ENCODE peak calls at places on chromosomes 5 and 9, in nine cellular contexts. W, A, B, Q, S, R, X, U and T are unnamed samples.

GRCh38 chr5:111680737-111681413 is 76.1 kb downstream of the NREP start:
- DNase-seq in W (no peak), A (peak), B (peak), Q (peak), S (no peak), R (peak), X (no peak), U (no peak), T (no peak)

GRCh38 chr5:53381-54174 is 38.4 kb upstream of the PLEKHG4B start:
- DNase-seq in W (no peak), A (peak), B (peak), Q (no peak), S (no peak), R (peak), X (no peak), U (no peak), T (no peak)

GRCh38 chr5:138809391-138809790 is 56.2 kb downstream of the CTNNA1 start:
- DNase-seq in W (no peak), A (no peak), B (no peak), Q (no peak), S (no peak), R (peak), X (no peak), U (no peak), T (no peak)

GRCh38 chr5:105430516-105430915 is 1867.9 kb upstream of the NUDT12 start:
- DNase-seq in W (no peak), A (no peak), B (no peak), Q (no peak), S (no peak), R (no peak), X (no peak), U (no peak), T (no peak)

GRCh38 chr5:142175461-142176142 is 67.0 kb downstream of the NDFIP1 start:
- DNase-seq in W (no peak), A (no peak), B (no peak), Q (no peak), S (no peak), R (no peak), X (no peak), U (no peak), T (no peak)

GRCh38 chr5:148785223-148785622 is 41.2 kb upstream of the ADRB2 start:
- DNase-seq in W (no peak), A (no peak), B (no peak), Q (no peak), S (no peak), R (no peak), X (no peak), U (no peak), T (no peak)

GRCh38 chr5:616342-617039 is 4.4 kb downstream of the CEP72 start:
- DNase-seq in W (no peak), A (peak), B (no peak), Q (no peak), S (no peak), R (peak), X (no peak), U (no peak), T (no peak)

GRCh38 chr9:95494416-95495371 is 22.1 kb downstream of the PTCH1 start:
- DNase-seq in W (peak), A (peak), B (peak), Q (no peak), S (no peak), R (no peak), X (peak), U (no peak), T (peak)

GRCh38 chr5:96516631-96517071 is 83.6 kb upstream of the PCSK1 start:
- DNase-seq in W (no peak), A (peak), B (peak), Q (no peak), S (no peak), R (no peak), X (no peak), U (no peak), T (no peak)

GRCh38 chr5:109688647-109688998 is 1.1 kb upstream of the MAN2A1 start:
- DNase-seq in W (no peak), A (no peak), B (peak), Q (peak), S (no peak), R (peak), X (no peak), U (no peak), T (no peak)

GRCh38 chr5:31113101-31113500 is 80.4 kb upstream of the CDH6 start:
- DNase-seq in W (no peak), A (peak), B (no peak), Q (no peak), S (no peak), R (no peak), X (no peak), U (no peak), T (no peak)

GRCh38 chr9:95504053-95504963 is 12.5 kb downstream of the PTCH1 start:
- DNase-seq in W (no peak), A (peak), B (no peak), Q (peak), S (no peak), R (peak), X (peak), U (no peak), T (no peak)

GRCh38 chr5:9198399-9198798 is 347.5 kb downstream of the SEMA5A start:
- DNase-seq in W (no peak), A (peak), B (no peak), Q (no peak), S (no peak), R (peak), X (no peak), U (no peak), T (no peak)

GRCh38 chr9:15278290-15278689 is 28.7 kb downstream of the TTC39B start:
- DNase-seq in W (no peak), A (no peak), B (no peak), Q (no peak), S (no peak), R (no peak), X (no peak), U (no peak), T (no peak)

GRCh38 chr5:5685737-5686136 is 263.3 kb downstream of the ICE1 start:
- DNase-seq in W (no peak), A (no peak), B (no peak), Q (no peak), S (no peak), R (no peak), X (no peak), U (no peak), T (no peak)

GRCh38 chr5:103111458-103111857 is 8.5 kb downstream of the GIN1 start:
- DNase-seq in W (peak), A (no peak), B (no peak), Q (no peak), S (no peak), R (no peak), X (no peak), U (no peak), T (no peak)

GRCh38 chr9:16625831-16626230 is 244.6 kb downstream of the BNC2 start:
- DNase-seq in W (no peak), A (peak), B (no peak), Q (no peak), S (no peak), R (peak), X (no peak), U (no peak), T (no peak)

GRCh38 chr5:111367081-111367480 is 142.9 kb downstream of the CAMK4 start:
- DNase-seq in W (no peak), A (peak), B (peak), Q (no peak), S (no peak), R (peak), X (no peak), U (no peak), T (no peak)

GRCh38 chr9:97237311-97237786 is 70.1 kb upstream of the CCDC180 start:
- DNase-seq in W (no peak), A (no peak), B (no peak), Q (peak), S (no peak), R (peak), X (no peak), U (no peak), T (no peak)

GRCh38 chr5:172777381-172778222 is 6.6 kb upstream of the DUSP1 start:
- DNase-seq in W (peak), A (peak), B (no peak), Q (peak), S (peak), R (peak), X (peak), U (no peak), T (peak)

GRCh38 chr5:135206862-135207261 is 172.8 kb upstream of the PITX1 start:
- DNase-seq in W (no peak), A (no peak), B (no peak), Q (no peak), S (no peak), R (no peak), X (no peak), U (no peak), T (no peak)

GRCh38 chr5:106076655-106077054 is 1594.1 kb downstream of the EFNA5 start:
- DNase-seq in W (no peak), A (no peak), B (no peak), Q (no peak), S (no peak), R (no peak), X (no peak), U (no peak), T (no peak)

GRCh38 chr5:178323541-178323865 is 90.9 kb upstream of the PHYKPL start:
- DNase-seq in W (no peak), A (no peak), B (no peak), Q (no peak), S (no peak), R (no peak), X (no peak), U (no peak), T (no peak)

GRCh38 chr9:2473691-2474090 is 147.9 kb upstream of the VLDLR start:
- DNase-seq in W (no peak), A (no peak), B (no peak), Q (no peak), S (no peak), R (no peak), X (no peak), U (no peak), T (no peak)